ENCODE peak calls at places on chromosomes 1 and 21, in seven cellular contexts. J is uterus; Z is fibroblast of lung; W is CD4-positive, alpha-beta T cell; Y is astrocyte of the spinal cord; H is neural progenitor cell; R is lower leg skin. P is an unnamed sample.

GRCh38 chr1:3481836-3482589 is 27.5 kb downstream of the ARHGEF16 start:
- DNase-seq in R (no peak), H (no peak), J (no peak), Y (no peak), Z (no peak), W (no peak), P (no peak)

GRCh38 chr21:45910548-45911221 is 70.9 kb upstream of the COL6A1 start:
- DNase-seq in R (no peak), Y (no peak), Z (no peak), W (no peak), J (no peak), H (no peak), P (no peak)

GRCh38 chr1:206744683-206745082 is 25.9 kb upstream of the IL19 start:
- DNase-seq in Z (peak; percentile 14), W (no peak), H (no peak), R (no peak), J (no peak), Y (no peak), P (no peak)

GRCh38 chr1:31717341-31717740 is 13.5 kb upstream of the COL16A1 start:
- DNase-seq in W (no peak), H (no peak), Z (no peak), Y (no peak), R (no peak), J (no peak), P (peak; percentile 30)

GRCh38 chr1:54356680-54357147 is 49.5 kb downstream of the SSBP3 start:
- DNase-seq in W (peak; percentile 44), H (no peak), J (no peak), Y (no peak), R (no peak), Z (no peak), P (no peak)

GRCh38 chr1:84691139-84691783 is 1.0 kb upstream of the SSX2IP start:
- DNase-seq in H (peak; percentile 13), J (no peak), R (no peak), Y (no peak), W (no peak), Z (no peak), P (no peak)

GRCh38 chr1:47690341-47691244 is 252.7 kb downstream of the FOXD2 start:
- DNase-seq in H (no peak), Y (no peak), J (no peak), Z (no peak), R (no peak), W (no peak), P (no peak)

GRCh38 chr1:160046494-160047115 is 14.8 kb upstream of the PIGM start:
- DNase-seq in Z (peak; percentile 36), Y (peak; percentile 33), W (peak; percentile 21), R (peak; percentile 40), J (peak; percentile 51), H (peak; percentile 80), P (peak; percentile 59)

GRCh38 chr1:2934173-2934540 is 87.1 kb upstream of the ACTRT2 start:
- DNase-seq in H (no peak), J (no peak), R (no peak), W (no peak), Y (no peak), Z (no peak), P (no peak)

GRCh38 chr1:44723064-44723463 is 7.9 kb downstream of the RNU5D-1 start:
- DNase-seq in R (no peak), J (no peak), Y (no peak), H (no peak), W (no peak), Z (no peak), P (no peak)

GRCh38 chr1:77986810-77987209 is 7.9 kb upstream of the FUBP1 start:
- DNase-seq in W (no peak), H (no peak), J (no peak), Y (no peak), Z (no peak), R (no peak), P (no peak)

GRCh38 chr1:54967372-54967771 is 13.1 kb upstream of the TMEM61 start:
- DNase-seq in Z (no peak), J (no peak), R (no peak), W (no peak), H (no peak), Y (no peak), P (no peak)

GRCh38 chr1:28807046-28807445 is 4.9 kb upstream of the OPRD1 start:
- DNase-seq in J (no peak), R (no peak), W (no peak), H (no peak), Y (no peak), Z (no peak), P (no peak)

GRCh38 chr21:45864436-45864835 is 117.1 kb upstream of the COL6A1 start:
- DNase-seq in J (no peak), W (no peak), H (no peak), R (no peak), Y (peak; percentile 38), Z (no peak), P (peak; percentile 33)

GRCh38 chr1:178192686-178193085 is 98.8 kb downstream of the RASAL2 start:
- DNase-seq in J (peak; percentile 20), Y (peak; percentile 75), W (no peak), Z (peak; percentile 68), R (peak; percentile 18), H (no peak), P (peak; percentile 94)

GRCh38 chr1:201895913-201896807 is 7.5 kb downstream of the SHISA4 start:
- DNase-seq in R (peak; percentile 78), J (peak; percentile 96), H (peak; percentile 73), Z (peak; percentile 92), Y (peak; percentile 89), W (peak; percentile 78), P (peak; percentile 93)

GRCh38 chr1:3680488-3681230 is 28.3 kb downstream of the TP73 start:
- DNase-seq in W (no peak), Y (no peak), Z (no peak), H (no peak), J (no peak), R (no peak), P (no peak)

GRCh38 chr1:227342075-227342829 is 24.0 kb upstream of the CDC42BPA start:
- DNase-seq in R (no peak), Z (no peak), Y (no peak), J (no peak), W (no peak), H (no peak), P (no peak)

GRCh38 chr1:9792156-9793042 is 31.4 kb downstream of the CLSTN1 start:
- DNase-seq in Y (peak; percentile 51), Z (peak; percentile 24), J (no peak), W (no peak), R (no peak), H (no peak), P (no peak)
- TF ChIP-seq CTCF in Y (no peak), Z (no peak), J (no peak), W (no peak), R (no peak), H (no peak), P (no peak)

GRCh38 chr1:14565076-14565475 is 33.4 kb upstream of the KAZN start:
- DNase-seq in Y (no peak), Z (no peak), J (no peak), W (no peak), R (no peak), H (no peak), P (no peak)

GRCh38 chr1:14570514-14570913 is 28.0 kb upstream of the KAZN start:
- DNase-seq in Y (no peak), J (no peak), H (no peak), W (no peak), Z (peak; percentile 81), R (no peak), P (no peak)

GRCh38 chr1:14567903-14568302 is 30.6 kb upstream of the KAZN start:
- DNase-seq in Y (no peak), R (no peak), W (no peak), J (no peak), Z (no peak), H (no peak), P (no peak)

GRCh38 chr1:14568716-14569115 is 29.8 kb upstream of the KAZN start:
- DNase-seq in Z (no peak), R (no peak), H (no peak), J (no peak), W (no peak), Y (no peak), P (no peak)

DNA sequence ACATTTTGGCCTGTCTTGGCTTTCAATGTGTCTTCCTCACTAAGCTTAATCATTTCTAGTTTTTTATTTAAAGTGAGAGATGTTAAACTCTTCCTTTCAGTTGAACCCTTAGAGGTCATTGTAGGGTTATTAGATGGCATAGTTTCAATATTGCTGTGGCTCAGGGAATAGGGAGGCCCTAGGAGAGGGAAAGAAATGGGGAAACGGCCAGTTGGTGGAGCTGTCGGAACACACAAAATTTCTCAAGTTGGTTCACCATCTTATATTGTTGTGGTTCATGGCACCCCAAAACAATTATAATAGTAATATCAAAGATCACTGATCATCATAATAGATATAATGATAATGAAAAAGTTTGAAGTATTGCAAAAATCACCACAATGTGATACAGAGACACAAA is 31.4 kb upstream of the KAZN start:
- DNase-seq in J (no peak), Z (no peak), H (peak; percentile 18), W (no peak), Y (no peak), R (no peak), P (no peak)
- TF ChIP-seq CTCF in J (no peak), Z (no peak), H (peak; percentile 56), W (no peak), Y (no peak), R (no peak), P (no peak)

DNA sequence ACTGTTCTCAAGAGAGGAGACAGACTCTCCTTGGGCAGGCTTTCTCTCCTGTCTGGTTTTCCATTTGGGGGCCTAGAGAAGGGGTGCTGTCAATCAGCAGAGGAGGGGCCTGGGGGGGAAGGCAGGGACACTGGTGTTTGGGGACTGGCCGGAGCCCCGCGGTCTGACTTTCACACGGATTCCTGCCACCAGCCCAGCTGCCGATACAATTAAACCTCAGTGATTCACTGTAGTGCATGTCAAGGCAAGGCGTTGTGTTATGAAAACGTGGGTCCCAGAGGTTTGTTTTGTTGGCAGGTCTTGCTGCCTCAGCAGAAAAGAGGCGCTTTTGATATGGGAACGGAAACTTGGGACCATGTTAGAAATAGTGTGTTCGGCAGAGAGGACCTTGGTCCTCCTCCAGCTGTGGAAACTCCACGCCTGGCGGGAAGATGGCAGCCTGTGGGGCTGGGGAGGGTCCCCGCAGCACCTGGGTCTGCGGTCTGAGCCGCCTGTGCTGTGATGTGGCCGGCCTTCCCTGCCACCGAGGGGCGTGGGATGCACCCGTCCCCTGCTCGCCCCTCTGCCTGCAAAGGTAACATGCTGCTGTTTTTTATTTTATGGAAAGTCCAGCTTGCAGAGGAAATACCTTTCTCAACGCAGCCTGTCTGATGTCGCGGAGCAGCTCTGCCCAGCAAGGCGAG is 47.6 kb downstream of the SPSB1 start:
- DNase-seq in Y (peak; percentile 22), J (no peak), H (no peak), R (no peak), Z (peak; percentile 47), W (no peak), P (peak; percentile 35)
- TF ChIP-seq CTCF in Y (no peak), J (no peak), H (no peak), R (no peak), Z (no peak), W (no peak), P (no peak)

GRCh38 chr1:168380945-168381344 is 100.3 kb downstream of the TBX19 start:
- DNase-seq in Y (no peak), H (no peak), R (no peak), J (no peak), Z (no peak), W (no peak), P (no peak)
- TF ChIP-seq CTCF in Y (no peak), H (no peak), R (no peak), J (no peak), Z (no peak), W (no peak), P (no peak)

GRCh38 chr1:192805832-192806323 is 3.0 kb upstream of the RGS2 start:
- DNase-seq in Y (peak; percentile 87), H (peak; percentile 36), R (peak; percentile 29), J (no peak), Z (peak; percentile 90), W (no peak), P (peak; percentile 98)
- TF ChIP-seq CTCF in Y (peak; percentile 56), H (peak; percentile 66), R (no peak), J (peak; percentile 44), Z (peak; percentile 62), W (peak; percentile 80), P (peak; percentile 50)